ENCODE peak calls at places on chromosome 22, in five cellular contexts. M is trophoblast cell, Y is adrenal gland, E is testis, Z is IMR-90. B is an unnamed sample. For H3K27me3, the result is how much of the 10 kb centered on the place peaks cover.

GRCh38 chr22:33518405-33518804 is 401.9 kb downstream of the LARGE1 start:
- DNase-seq in E (no peak), Z (no peak), Y (no peak), M (no peak), B (no peak)

GRCh38 chr22:17085277-17086091 is 684 bp downstream of the IL17RA start:
- DNase-seq in M (no peak), E (no peak), Z (no peak), Y (peak), B (peak)

GRCh38 chr22:35620624-35621245 is 3.6 kb upstream of the MB start:
- DNase-seq in Y (no peak), Z (peak), E (no peak), M (no peak), B (no peak)

GRCh38 chr22:50568626-50569025 is 5.9 kb upstream of the SYCE3 start:
- DNase-seq in E (no peak), M (peak), Z (no peak), Y (no peak), B (peak)

GRCh38 chr22:50304528-50305392 is 2.7 kb downstream of the PLXNB2 start:
- DNase-seq in Z (no peak), E (no peak), M (no peak), Y (peak), B (no peak)

GRCh38 chr22:45992737-45993136 is 15.8 kb upstream of the WNT7B start:
- DNase-seq in M (no peak), E (no peak), Z (no peak), Y (no peak), B (no peak)

GRCh38 chr22:35452810-35453743 is 53.1 kb downstream of the MCM5 start:
- DNase-seq in M (no peak), Z (no peak), Y (no peak), E (no peak), B (no peak)

GRCh38 chr22:49449811-49450386 is 377.8 kb downstream of the BRD1 start:
- DNase-seq in Y (no peak), M (no peak), Z (no peak), E (no peak), B (peak)

GRCh38 chr22:24060375-24060788 is 49.3 kb downstream of the CABIN1 start:
- DNase-seq in E (peak), Y (peak), Z (peak), M (no peak), B (no peak)

GRCh38 chr22:50306753-50307749 is at the start of gene PLXNB2:
- DNase-seq in M (peak), Z (peak), E (peak), Y (peak), B (peak)

GRCh38 chr22:32612834-32613233 is 138.2 kb downstream of the FBXO7 start:
- DNase-seq in Z (no peak), M (no peak), E (no peak), Y (no peak), B (no peak)

GRCh38 chr22:19759994-19760651 is 455 bp upstream of the TBX1 start:
- DNase-seq in E (no peak), Z (no peak), Y (no peak), M (no peak), B (peak)

GRCh38 chr22:19761022-19761499 is 483 bp downstream of the TBX1 start:
- DNase-seq in M (no peak), Z (no peak), Y (no peak), E (no peak), B (peak)

GRCh38 chr22:19762315-19763140 is 1.9 kb downstream of the TBX1 start:
- DNase-seq in M (no peak), Y (no peak), E (no peak), Z (no peak), B (no peak)

GRCh38 chr22:19760652-19761002 is at the start of gene TBX1:
- DNase-seq in Z (no peak), M (no peak), E (no peak), Y (no peak), B (no peak)

DNA sequence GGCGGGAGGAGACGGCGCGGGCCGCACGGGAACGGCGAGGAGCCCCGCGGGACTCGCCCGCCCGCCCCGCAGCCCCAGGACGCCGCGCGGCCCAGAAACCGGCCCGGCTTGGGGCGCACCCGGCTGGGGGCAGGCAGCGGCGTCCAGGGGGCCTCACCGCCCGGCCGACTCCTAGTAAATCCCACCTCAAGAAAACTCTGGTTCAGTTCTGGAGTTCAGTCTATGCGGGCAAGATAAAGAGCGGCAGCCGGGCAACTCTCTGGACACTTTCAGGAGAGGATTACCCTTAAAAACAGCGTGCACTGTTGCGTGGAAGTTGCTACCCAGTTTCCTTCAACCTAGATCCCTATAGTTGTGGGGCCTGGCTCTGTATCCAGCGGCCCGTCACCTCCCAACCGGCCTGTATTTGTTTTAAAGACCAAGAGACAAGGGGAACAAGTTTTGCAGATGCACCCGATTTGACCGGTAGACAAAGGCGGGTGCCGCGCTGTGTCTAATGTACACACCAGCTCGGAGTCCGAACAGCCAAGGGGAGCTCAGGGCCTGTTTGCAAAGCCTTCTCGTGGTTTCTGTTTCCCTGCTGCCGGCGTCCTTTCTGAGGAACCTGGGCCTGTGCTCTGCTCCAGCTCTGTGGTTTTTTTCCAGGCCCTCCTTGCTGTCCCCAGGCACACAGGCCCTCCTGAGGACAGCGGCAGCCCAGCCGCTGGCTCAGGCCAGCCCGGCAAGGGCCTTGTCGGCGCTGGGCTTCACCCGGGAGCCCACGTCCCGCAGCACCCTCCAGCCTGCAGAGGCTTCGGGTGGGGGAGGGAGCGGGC is 1.1 kb downstream of the TBX1 start:
- DNase-seq in M (no peak), E (no peak), Y (no peak), Z (no peak), B (peak)
- H3K4me3 ChIP-seq in M (no peak), E (no peak), Y (no peak), Z (no peak), B (peak)

DNA sequence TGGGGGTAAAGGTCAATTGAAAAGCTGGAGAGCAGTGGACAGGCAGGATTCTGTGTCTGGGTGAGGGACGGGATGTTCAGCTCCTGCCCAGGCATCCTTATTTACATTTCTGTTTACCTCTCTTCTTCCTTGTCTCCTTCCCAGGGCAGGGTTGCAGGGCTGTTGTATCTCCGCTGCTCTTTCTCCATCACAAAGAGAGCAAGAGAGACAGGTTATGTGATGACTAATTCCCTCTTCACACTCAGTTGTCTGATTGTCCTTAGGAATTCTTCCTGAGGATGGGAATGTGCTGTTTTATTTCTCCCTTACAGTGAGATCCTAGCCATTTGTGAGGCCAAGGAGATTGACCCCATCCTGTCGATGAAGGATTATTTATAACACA is 104.9 kb downstream of the VPREB1 start:
- DNase-seq in Y (no peak), Z (no peak), M (no peak), E (no peak), B (no peak)
- H3K27me3 ChIP-seq in Y (under half), Z (under half), M (under half), E (under half), B (half or more)

GRCh38 chr22:40289991-40290459 is 56.3 kb upstream of the ADSL start:
- DNase-seq in M (no peak), Y (peak), E (no peak), Z (no peak), B (no peak)
- H3K4me3 ChIP-seq in M (no peak), Y (no peak), E (no peak), Z (no peak), B (no peak)

GRCh38 chr22:43402128-43402527 is 9.7 kb upstream of the MPPED1 start:
- DNase-seq in Y (no peak), Z (no peak), E (no peak), M (no peak), B (no peak)

GRCh38 chr22:43400449-43400848 is 11.4 kb upstream of the MPPED1 start:
- DNase-seq in M (no peak), Z (no peak), Y (no peak), E (no peak), B (peak)

GRCh38 chr22:43399980-43400358 is 11.8 kb upstream of the MPPED1 start:
- DNase-seq in E (no peak), Y (no peak), Z (no peak), M (no peak), B (no peak)

GRCh38 chr22:43401661-43402060 is 10.2 kb upstream of the MPPED1 start:
- DNase-seq in M (no peak), E (no peak), Z (no peak), Y (no peak), B (no peak)

GRCh38 chr22:43401233-43401632 is 10.6 kb upstream of the MPPED1 start:
- DNase-seq in M (no peak), E (no peak), Y (no peak), Z (no peak), B (peak)
- H3K27me3 ChIP-seq in M (under half), E (under half), Y (under half), Z (under half), B (under half)

GRCh38 chr22:39443416-39443815 is 13.4 kb upstream of the MGAT3 start:
- DNase-seq in Y (no peak), Z (no peak), M (no peak), E (no peak), B (no peak)
- H3K4me3 ChIP-seq in Y (no peak), Z (no peak), M (no peak), E (no peak), B (no peak)

GRCh38 chr22:37119872-37120271 is 10.4 kb upstream of the TMPRSS6 start:
- DNase-seq in E (no peak), M (no peak), Y (no peak), Z (no peak), B (no peak)

GRCh38 chr22:37121887-37122591 is 12.5 kb upstream of the TMPRSS6 start:
- DNase-seq in Y (peak), Z (peak), M (peak), E (peak), B (no peak)

GRCh38 chr22:37120569-37121340 is 11.2 kb upstream of the TMPRSS6 start:
- DNase-seq in M (no peak), Z (no peak), Y (no peak), E (no peak), B (no peak)

GRCh38 chr22:37123649-37124048 is 14.1 kb upstream of the TMPRSS6 start:
- DNase-seq in Y (no peak), M (no peak), Z (no peak), E (no peak), B (no peak)

DNA sequence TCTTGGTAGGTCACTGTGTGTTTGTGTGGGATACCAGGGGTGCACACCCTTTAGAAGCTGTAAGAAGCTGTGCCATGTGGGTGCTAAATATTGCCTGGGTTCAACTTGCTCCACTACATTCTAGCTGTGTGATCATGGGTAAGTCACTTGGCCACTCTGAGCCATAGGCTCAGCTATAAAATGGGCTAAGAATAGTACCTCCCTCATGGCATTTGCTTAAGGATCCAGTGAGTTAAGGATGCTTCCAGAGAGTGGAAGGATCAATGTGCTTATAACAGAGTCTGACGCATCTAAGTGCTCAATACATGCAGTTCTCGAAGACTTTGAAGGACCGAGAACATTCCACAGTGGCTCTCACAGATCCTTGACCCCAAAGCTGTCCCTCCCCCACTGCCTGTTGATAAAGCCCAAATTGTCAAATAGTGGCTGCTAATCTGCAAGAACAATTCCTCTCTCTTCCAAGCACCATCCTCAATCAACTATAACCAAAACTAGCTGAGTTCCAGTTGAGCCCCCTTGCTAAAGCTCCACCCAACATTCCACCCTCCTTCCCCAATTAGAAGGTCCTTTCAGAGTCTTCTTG is 13.2 kb upstream of the TMPRSS6 start:
- DNase-seq in M (no peak), Z (no peak), E (no peak), Y (no peak), B (no peak)
- H3K27me3 ChIP-seq in M (under half), Z (half or more), E (under half), Y (under half), B (under half)

GRCh38 chr22:26753125-26753862 is 95.9 kb downstream of the MIAT start:
- DNase-seq in E (no peak), M (no peak), Y (no peak), Z (no peak), B (peak)

GRCh38 chr22:26762503-26763170 is 105.2 kb downstream of the MIAT start:
- DNase-seq in Y (no peak), M (no peak), Z (no peak), E (no peak), B (no peak)

GRCh38 chr22:26751217-26751616 is 93.8 kb downstream of the MIAT start:
- DNase-seq in Y (peak), Z (no peak), E (no peak), M (no peak), B (peak)

GRCh38 chr22:26757496-26757895 is 100.1 kb downstream of the MIAT start:
- DNase-seq in Y (no peak), Z (no peak), M (no peak), E (no peak), B (no peak)

GRCh38 chr22:26756675-26757293 is 99.4 kb downstream of the MIAT start:
- DNase-seq in E (peak), Y (peak), M (peak), Z (peak), B (peak)
- H3K4me3 ChIP-seq in E (peak), Y (no peak), M (peak), Z (peak), B (peak)

B was measured in H7.